ENCODE peak calls at places on chromosome 4, in five cellular contexts. A, X, B, U and M are unnamed samples.

GRCh38 chr4:126916626-126917140 is 716.1 kb upstream of the INTU start:
- DNase-seq in X (no peak), B (peak; percentile 86), A (no peak), U (no peak), M (peak; percentile 85)

GRCh38 chr4:103853627-103854026 is 133.8 kb upstream of the TACR3 start:
- DNase-seq in B (no peak), X (no peak), U (no peak), A (no peak), M (no peak)

GRCh38 chr4:100042235-100042634 is 92.2 kb upstream of the H2AZ1 start:
- DNase-seq in X (no peak), B (peak; percentile 60), A (no peak), U (no peak), M (peak; percentile 47)

GRCh38 chr4:188387134-188387791 is 248.0 kb downstream of the TRIML1 start:
- DNase-seq in U (no peak), B (peak; percentile 54), A (no peak), X (no peak), M (peak; percentile 13)

GRCh38 chr4:70197842-70198241 is 2.3 kb downstream of the ODAM start:
- DNase-seq in A (no peak), X (peak; percentile 32), U (peak; percentile 15), B (no peak), M (no peak)

GRCh38 chr4:6347511-6348045 is 77.9 kb downstream of the WFS1 start:
- DNase-seq in X (no peak), B (no peak), A (no peak), U (no peak), M (no peak)

GRCh38 chr4:40875507-40876150 is 125.9 kb downstream of the NSUN7 start:
- DNase-seq in X (no peak), A (no peak), U (no peak), B (no peak), M (no peak)

GRCh38 chr4:87978656-87979055 is 3.1 kb downstream of the SPP1 start:
- DNase-seq in U (no peak), B (peak; percentile 62), A (no peak), X (no peak), M (peak; percentile 62)

GRCh38 chr4:52560844-52561280 is 98.2 kb downstream of the USP46 start:
- DNase-seq in U (no peak), B (peak; percentile 83), X (no peak), A (no peak), M (peak; percentile 52)

GRCh38 chr4:173835863-173836262 is 305.8 kb upstream of the HAND2 start:
- DNase-seq in X (no peak), U (peak; percentile 14), A (no peak), B (peak; percentile 80), M (peak; percentile 36)

GRCh38 chr4:76365636-76366035 is 55.3 kb downstream of the CCDC158 start:
- DNase-seq in B (peak; percentile 46), X (no peak), U (no peak), A (no peak), M (no peak)

GRCh38 chr4:144650311-144650820 is 4.4 kb downstream of the HHIP start:
- DNase-seq in A (no peak), U (no peak), B (no peak), X (no peak), M (peak; percentile 60)

GRCh38 chr4:6121276-6121850 is 79.0 kb downstream of the JAKMIP1 start:
- DNase-seq in U (no peak), B (no peak), A (peak; percentile 54), X (no peak), M (no peak)

GRCh38 chr4:20249333-20249732 is 2.4 kb upstream of the SLIT2 start:
- DNase-seq in X (no peak), U (no peak), B (peak; percentile 69), A (no peak), M (peak; percentile 82)

GRCh38 chr4:142778908-142779307 is 67.2 kb downstream of the INPP4B start:
- DNase-seq in A (no peak), B (peak; percentile 28), U (no peak), X (no peak), M (no peak)

GRCh38 chr4:80811413-80811812 is 219.1 kb upstream of the BMP3 start:
- DNase-seq in A (no peak), X (no peak), U (no peak), B (no peak), M (no peak)

GRCh38 chr4:152973614-152974200 is 37.6 kb downstream of the FHDC1 start:
- DNase-seq in U (no peak), B (no peak), A (no peak), X (no peak), M (no peak)

GRCh38 chr4:152976466-152976761 is 40.3 kb downstream of the FHDC1 start:
- DNase-seq in A (no peak), U (no peak), X (no peak), B (no peak), M (no peak)

GRCh38 chr4:152972821-152973613 is 36.9 kb downstream of the FHDC1 start:
- DNase-seq in U (no peak), A (no peak), B (peak; percentile 92), X (no peak), M (peak; percentile 85)

GRCh38 chr4:152975615-152976465 is 39.7 kb downstream of the FHDC1 start:
- DNase-seq in A (no peak), X (no peak), B (no peak), U (no peak), M (no peak)

GRCh38 chr4:152974732-152975614 is 38.9 kb downstream of the FHDC1 start:
- DNase-seq in U (no peak), B (no peak), A (no peak), X (no peak), M (no peak)
- H3K4me3 ChIP-seq in U (no peak overlapping the region), B (no peak overlapping the region), A (no peak overlapping the region), X (no peak overlapping the region), M (no peak overlapping the region)

GRCh38 chr4:53656421-53656981 is 65.2 kb upstream of the LNX1 start:
- DNase-seq in U (no peak), X (no peak), A (no peak), B (peak; percentile 21), M (peak; percentile 42)

GRCh38 chr4:53649357-53649756 is 58.1 kb upstream of the LNX1 start:
- DNase-seq in A (no peak), B (no peak), X (no peak), U (no peak), M (no peak)

GRCh38 chr4:53651142-53651720 is 59.9 kb upstream of the LNX1 start:
- DNase-seq in X (peak; percentile 85), U (peak; percentile 47), B (peak; percentile 21), A (no peak), M (no peak)

GRCh38 chr4:53654300-53654758 is 63.0 kb upstream of the LNX1 start:
- DNase-seq in A (no peak), U (peak; percentile 41), X (no peak), B (peak; percentile 43), M (no peak)

GRCh38 chr4:53653484-53654053 is 62.3 kb upstream of the LNX1 start:
- DNase-seq in A (no peak), X (peak; percentile 58), B (peak; percentile 5), U (peak; percentile 39), M (peak; percentile 32)
- TF ChIP-seq CTCF in A (no peak), X (no peak), B (no peak), U (no peak), M (peak; percentile 22)

GRCh38 chr4:184416913-184417734 is 57.2 kb downstream of the IRF2 start:
- DNase-seq in X (no peak), A (no peak), U (no peak), B (peak; percentile 14), M (peak; percentile 45)
- H3K4me3 ChIP-seq in X (no peak overlapping the region), A (peak overlapping the region; percentile 60), U (peak overlapping the region; percentile 30), B (no peak overlapping the region), M (no peak overlapping the region)

DNA sequence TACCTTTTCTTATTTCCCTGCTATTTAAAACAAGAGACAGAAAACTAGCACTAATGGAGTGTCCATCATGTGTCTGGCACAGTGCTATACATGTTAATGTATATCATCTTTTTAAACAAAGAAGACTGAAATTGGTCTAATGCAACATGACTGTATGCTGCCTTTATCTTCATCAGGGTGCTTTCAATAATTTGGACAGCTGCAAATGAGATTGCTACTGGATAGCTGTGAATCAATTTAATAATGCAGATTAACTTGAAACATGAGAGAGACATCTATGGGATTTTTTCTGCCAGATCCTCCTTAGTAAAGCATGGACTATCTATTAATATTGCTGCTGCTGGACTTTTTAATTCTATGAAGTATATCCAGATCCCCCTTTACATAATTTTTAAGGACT is 255.3 kb upstream of the ATOH1 start:
- DNase-seq in A (no peak), B (no peak), X (no peak), U (no peak), M (no peak)
- TF ChIP-seq CTCF in A (no peak), B (no peak), X (no peak), U (no peak), M (no peak)

GRCh38 chr4:176499518-176499917 is 179.8 kb downstream of the SPCS3 start:
- DNase-seq in U (no peak), B (peak; percentile 77), A (no peak), X (no peak), M (peak; percentile 43)
- H3K4me3 ChIP-seq in U (no peak overlapping the region), B (no peak overlapping the region), A (no peak overlapping the region), X (no peak overlapping the region), M (no peak overlapping the region)

GRCh38 chr4:24413311-24413784 is 171.0 kb downstream of the DHX15 start:
- DNase-seq in A (no peak), X (no peak), B (no peak), U (no peak), M (no peak)
- TF ChIP-seq CTCF in A (no peak), X (no peak), B (no peak), U (no peak), M (no peak)

DNA sequence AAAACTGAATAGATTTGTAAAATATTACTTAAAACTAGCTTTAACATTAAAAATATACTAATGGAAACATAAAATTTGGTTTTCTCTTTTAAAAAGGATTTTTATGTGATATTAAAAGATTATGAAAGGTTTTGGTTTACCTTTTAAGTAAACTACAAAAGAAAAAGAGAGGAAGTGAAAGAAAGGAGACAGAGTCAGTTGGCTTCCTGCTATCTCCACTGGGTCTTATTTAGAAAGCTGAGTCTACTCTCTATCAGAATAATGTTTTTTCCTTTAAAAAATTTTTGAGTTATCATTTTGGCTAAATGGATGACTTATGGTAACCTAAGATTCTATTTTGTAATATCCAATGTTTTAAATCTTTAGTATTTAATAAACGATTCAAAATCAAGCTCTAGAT is 21.6 kb upstream of the ATP8A1 start:
- DNase-seq in B (no peak), X (no peak), A (no peak), U (no peak), M (no peak)
- H3K4me3 ChIP-seq in B (no peak overlapping the region), X (no peak overlapping the region), A (no peak overlapping the region), U (no peak overlapping the region), M (no peak overlapping the region)

DNA sequence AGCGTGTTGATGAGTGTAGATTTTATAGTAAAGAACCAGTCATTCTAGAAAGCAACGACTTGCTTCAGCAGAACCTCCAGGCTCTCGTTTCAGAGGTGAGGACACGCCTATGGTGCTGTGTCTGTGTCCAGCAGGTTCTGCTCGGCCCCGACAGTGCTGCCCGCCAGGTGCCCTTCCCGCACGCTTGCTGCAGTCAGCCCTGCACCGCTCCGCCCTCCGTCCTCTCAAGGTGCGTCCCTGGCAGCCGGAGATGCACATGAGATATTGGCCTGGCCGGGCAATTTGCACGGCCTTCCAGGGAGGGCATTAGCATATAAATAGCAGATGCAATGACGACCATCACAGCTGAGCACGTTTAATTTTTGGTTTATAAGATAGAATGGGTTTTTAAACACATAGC is 14.4 kb downstream of the UVSSA start:
- DNase-seq in X (no peak), B (no peak), U (no peak), A (no peak), M (no peak)
- TF ChIP-seq CTCF in X (no peak), B (no peak), U (no peak), A (no peak), M (no peak)